ENCODE peak calls at places on chromosomes 3 and 15, in seven cellular contexts. U, Q, H, O, R, S and L are unnamed samples.

GRCh38 chr3:20104167-20104661 is 64.0 kb downstream of the KAT2B start:
- DNase-seq in U (no peak), Q (no peak), H (no peak), O (no peak), R (no peak), S (no peak), L (no peak)

GRCh38 chr15:37682304-37682703 is 252.1 kb upstream of the TMCO5A start:
- DNase-seq in U (no peak), Q (peak), H (no peak), O (no peak), R (no peak), S (peak), L (no peak)

GRCh38 chr3:15011174-15011573 is 53.9 kb downstream of the MRPS25 start:
- DNase-seq in U (no peak), Q (no peak), H (no peak), O (no peak), R (no peak), S (no peak), L (no peak)

GRCh38 chr3:101725192-101725889 is 927 bp downstream of the CEP97 start:
- DNase-seq in U (peak), Q (peak), H (no peak), O (no peak), R (no peak), S (no peak), L (no peak)

GRCh38 chr15:70160267-70160666 is 62.5 kb upstream of the TLE3 start:
- DNase-seq in U (peak), Q (peak), H (no peak), O (no peak), R (peak), S (no peak), L (no peak)

GRCh38 chr3:8759038-8759755 is 10.2 kb downstream of the OXTR start:
- DNase-seq in U (no peak), Q (no peak), H (no peak), O (no peak), R (no peak), S (no peak), L (no peak)

GRCh38 chr15:70245932-70246622 is 148.4 kb upstream of the TLE3 start:
- DNase-seq in U (peak), Q (no peak), H (no peak), O (no peak), R (no peak), S (no peak), L (no peak)

GRCh38 chr3:98012974-98013373 is 22.1 kb downstream of the GABRR3 start:
- DNase-seq in U (no peak), Q (peak), H (no peak), O (no peak), R (no peak), S (peak), L (no peak)

GRCh38 chr3:152102410-152102809 is 166.3 kb upstream of the MBNL1 start:
- DNase-seq in U (no peak), Q (no peak), H (no peak), O (no peak), R (no peak), S (no peak), L (no peak)

GRCh38 chr3:36792342-36792741 is 28.0 kb upstream of the DCLK3 start:
- DNase-seq in U (no peak), Q (no peak), H (peak), O (no peak), R (peak), S (peak), L (no peak)

GRCh38 chr15:84570164-84570692 is 30.6 kb upstream of the ZSCAN2 start:
- DNase-seq in U (peak), Q (peak), H (peak), O (no peak), R (no peak), S (peak), L (no peak)

GRCh38 chr3:53581671-53582070 is 87.3 kb downstream of the CACNA1D start:
- DNase-seq in U (no peak), Q (no peak), H (no peak), O (no peak), R (no peak), S (no peak), L (no peak)

GRCh38 chr3:108780235-108780634 is 23.0 kb upstream of the RETNLB start:
- DNase-seq in U (no peak), Q (no peak), H (no peak), O (no peak), R (no peak), S (no peak), L (no peak)

GRCh38 chr3:192409203-192409837 is 318.0 kb downstream of the FGF12 start:
- DNase-seq in U (no peak), Q (no peak), H (peak), O (no peak), R (no peak), S (peak), L (no peak)

GRCh38 chr3:108818404-108818803 is 4.2 kb upstream of the TRAT1 start:
- DNase-seq in U (peak), Q (no peak), H (no peak), O (no peak), R (no peak), S (peak), L (peak)

GRCh38 chr3:17157713-17158112 is 273.0 kb downstream of the PLCL2 start:
- DNase-seq in U (no peak), Q (peak), H (no peak), O (no peak), R (peak), S (peak), L (no peak)

GRCh38 chr15:83657549-83657948 is 3.6 kb downstream of the ADAMTSL3 start:
- DNase-seq in U (no peak), Q (no peak), H (no peak), O (no peak), R (no peak), S (peak), L (no peak)

GRCh38 chr3:50519471-50520089 is 16.1 kb upstream of the CACNA2D2 start:
- DNase-seq in U (peak), Q (peak), H (peak), O (no peak), R (peak), S (peak), L (no peak)

GRCh38 chr3:183487046-183487445 is 58.6 kb upstream of the MCF2L2 start:
- DNase-seq in U (no peak), Q (no peak), H (no peak), O (no peak), R (no peak), S (no peak), L (no peak)

GRCh38 chr3:73504255-73504654 is 120.5 kb downstream of the PDZRN3 start:
- DNase-seq in U (no peak), Q (no peak), H (no peak), O (no peak), R (no peak), S (no peak), L (no peak)

GRCh38 chr15:88193415-88193814 is 63.1 kb downstream of the NTRK3 start:
- DNase-seq in U (no peak), Q (no peak), H (no peak), O (no peak), R (no peak), S (no peak), L (no peak)
- TF ChIP-seq CTCF in U (no peak), Q (no peak), H (peak), O (no peak), R (no peak), S (no peak), L (no peak)

GRCh38 chr15:94230886-94231727 is at the start of gene MCTP2:
- DNase-seq in U (peak), Q (no peak), H (peak), O (peak), R (no peak), S (peak), L (peak)
- TF ChIP-seq CTCF in U (no peak), Q (no peak), H (peak), O (peak), R (peak), S (no peak), L (peak)

DNA sequence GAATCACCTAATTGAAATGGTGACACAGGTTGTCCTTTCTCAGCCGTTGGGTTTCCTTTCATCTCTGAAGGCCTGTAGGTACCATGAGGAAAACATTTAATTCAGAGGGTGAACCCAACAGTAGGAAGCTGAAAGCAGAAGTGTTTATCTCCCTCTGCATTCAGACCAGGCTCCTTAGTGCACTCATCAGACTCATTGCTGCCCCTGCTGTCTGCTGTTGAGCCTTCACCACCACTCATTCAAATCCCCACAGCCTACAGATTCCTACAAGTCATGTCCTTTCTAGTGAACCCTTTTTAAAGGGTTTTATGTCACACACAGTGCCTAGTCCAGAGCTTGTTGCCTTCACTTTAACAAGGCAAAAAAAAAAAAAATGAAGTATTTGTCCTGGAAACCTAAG is 13.4 kb downstream of the WDR48 start:
- DNase-seq in U (no peak), Q (peak), H (no peak), O (peak), R (peak), S (peak), L (no peak)
- TF ChIP-seq CTCF in U (no peak), Q (peak), H (peak), O (peak), R (peak), S (no peak), L (peak)

GRCh38 chr15:41827880-41828746 is at the start of gene JMJD7:
- DNase-seq in U (peak), Q (peak), H (peak), O (peak), R (peak), S (peak), L (no peak)

GRCh38 chr15:41824062-41824745 is 3.7 kb upstream of the JMJD7 start:
- DNase-seq in U (no peak), Q (no peak), H (no peak), O (no peak), R (no peak), S (no peak), L (no peak)

GRCh38 chr15:41827290-41827879 is 507 bp upstream of the JMJD7 start:
- DNase-seq in U (peak), Q (no peak), H (no peak), O (no peak), R (no peak), S (no peak), L (no peak)

GRCh38 chr15:41825145-41825544 is 2.7 kb upstream of the JMJD7 start:
- DNase-seq in U (no peak), Q (no peak), H (no peak), O (no peak), R (no peak), S (no peak), L (no peak)

DNA sequence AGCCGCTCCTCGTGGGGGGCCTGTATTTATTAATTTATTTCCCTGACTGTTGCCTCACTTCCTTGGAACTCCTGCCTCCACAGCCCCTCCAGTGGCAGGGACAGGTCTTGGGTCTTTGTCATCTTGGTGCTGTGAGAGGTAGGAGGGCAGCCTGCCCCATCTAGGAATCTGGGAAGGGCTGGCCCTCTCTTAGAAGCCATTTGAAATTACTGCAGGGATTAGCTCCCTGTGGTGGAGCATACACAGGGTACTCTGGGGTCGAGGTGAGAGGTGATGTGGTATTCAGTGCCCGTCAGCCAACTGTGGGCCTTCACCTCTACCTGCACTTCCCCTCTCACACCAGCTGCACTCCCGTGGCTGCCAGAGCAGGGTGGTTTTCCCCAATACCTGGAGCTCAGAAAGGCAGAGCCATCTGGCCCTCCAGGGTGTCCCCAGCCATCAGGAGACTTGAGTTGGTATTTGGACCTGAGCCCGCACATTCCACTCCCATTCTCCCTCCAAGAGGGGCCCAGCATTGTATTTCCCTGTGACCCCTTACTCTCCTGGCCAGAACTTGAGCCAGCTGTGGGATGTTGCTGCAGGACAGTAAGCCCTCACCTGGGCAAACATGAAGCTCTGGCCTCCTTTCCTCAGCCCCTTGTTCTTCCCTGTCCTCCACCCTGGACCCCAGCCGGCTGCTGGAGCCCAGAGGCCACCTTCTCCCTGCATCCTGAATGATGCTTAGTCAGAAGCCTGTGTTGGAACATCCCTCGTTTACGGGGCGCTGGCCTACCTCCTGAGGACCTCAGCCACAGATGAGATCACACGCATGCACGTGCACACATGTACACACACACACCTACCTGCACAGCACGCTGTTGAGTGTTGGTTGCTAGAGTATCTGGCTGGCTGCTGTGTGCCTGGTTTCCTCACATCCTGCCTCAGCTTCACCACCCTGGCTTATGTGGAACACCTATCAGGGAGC is 2.0 kb upstream of the JMJD7 start:
- DNase-seq in U (no peak), Q (no peak), H (no peak), O (no peak), R (no peak), S (no peak), L (no peak)
- TF ChIP-seq CTCF in U (no peak), Q (no peak), H (no peak), O (no peak), R (no peak), S (no peak), L (no peak)

GRCh38 chr15:27235689-27236088 is 264.7 kb downstream of the GABRG3 start:
- DNase-seq in U (no peak), Q (peak), H (no peak), O (no peak), R (no peak), S (no peak), L (no peak)

GRCh38 chr15:27235161-27235560 is 264.2 kb downstream of the GABRG3 start:
- DNase-seq in U (no peak), Q (no peak), H (no peak), O (no peak), R (no peak), S (no peak), L (no peak)

GRCh38 chr15:27234593-27234992 is 263.6 kb downstream of the GABRG3 start:
- DNase-seq in U (no peak), Q (no peak), H (no peak), O (no peak), R (no peak), S (no peak), L (no peak)

GRCh38 chr15:27237319-27237939 is 266.4 kb downstream of the GABRG3 start:
- DNase-seq in U (no peak), Q (no peak), H (no peak), O (no peak), R (no peak), S (no peak), L (no peak)

DNA sequence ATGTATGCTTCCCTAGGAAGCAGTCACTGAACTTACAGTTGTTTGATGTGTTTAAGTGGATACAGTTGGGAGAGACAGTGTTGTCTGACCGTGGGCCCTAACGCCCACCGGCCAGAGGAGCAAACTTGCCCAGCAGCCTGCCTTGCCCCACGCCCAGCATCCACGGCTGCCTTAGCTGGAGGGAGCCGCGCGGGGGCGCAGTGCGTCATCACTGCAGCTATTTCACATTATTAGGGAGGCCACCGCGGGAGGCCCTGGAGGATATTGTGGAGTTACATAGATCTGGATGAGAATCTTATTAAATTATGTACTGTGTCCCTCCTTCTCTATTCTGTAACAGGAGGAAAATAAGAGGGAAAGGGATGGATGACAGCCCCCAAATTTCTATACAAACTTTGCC is 267.2 kb downstream of the GABRG3 start:
- DNase-seq in U (no peak), Q (no peak), H (no peak), O (no peak), R (no peak), S (no peak), L (no peak)
- TF ChIP-seq CTCF in U (no peak), Q (no peak), H (peak), O (no peak), R (peak), S (no peak), L (no peak)

DNA sequence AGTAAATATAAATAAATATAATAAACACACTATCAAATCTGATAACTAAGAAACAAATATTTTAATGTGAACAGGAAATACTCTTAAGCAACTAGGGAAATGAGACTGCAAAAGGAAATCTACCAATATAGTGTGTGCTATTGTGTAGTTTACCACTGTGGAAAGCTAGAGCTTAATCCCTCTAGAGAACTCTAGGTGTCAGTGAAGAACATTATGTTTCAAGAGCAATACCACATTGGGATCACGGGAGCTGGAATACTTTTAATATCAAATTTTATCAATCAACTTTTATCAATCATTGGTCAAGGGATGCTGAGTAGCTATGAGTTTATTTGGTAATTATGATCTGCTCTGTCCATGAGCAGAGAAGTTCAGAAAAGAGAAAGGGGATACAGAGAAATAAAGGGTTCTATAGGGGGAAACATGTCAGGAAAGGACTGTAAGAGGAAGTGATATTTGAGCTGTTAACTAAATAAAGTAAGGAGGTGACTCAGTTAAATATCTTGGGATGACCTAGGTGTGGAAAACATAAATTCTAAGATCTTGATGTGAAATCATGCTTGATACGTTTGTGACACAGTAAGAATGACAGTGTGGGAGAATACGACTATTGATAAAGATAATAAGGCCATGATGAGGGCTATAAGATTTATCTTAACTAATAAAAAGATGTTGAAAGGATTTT is 762.2 kb upstream of the ALCAM start:
- DNase-seq in U (no peak), Q (no peak), H (no peak), O (no peak), R (no peak), S (no peak), L (no peak)
- TF ChIP-seq CTCF in U (peak), Q (peak), H (peak), O (peak), R (peak), S (no peak), L (peak)

GRCh38 chr15:65336767-65337435 is 32.4 kb downstream of the RNU5B-1 start:
- DNase-seq in U (no peak), Q (no peak), H (no peak), O (no peak), R (no peak), S (no peak), L (no peak)
- TF ChIP-seq CTCF in U (no peak), Q (no peak), H (no peak), O (no peak), R (no peak), S (no peak), L (no peak)

GRCh38 chr3:142417302-142417701 is 30.5 kb downstream of the XRN1 start:
- DNase-seq in U (no peak), Q (no peak), H (no peak), O (no peak), R (no peak), S (no peak), L (no peak)

GRCh38 chr3:142424754-142425153 is 23.1 kb downstream of the XRN1 start:
- DNase-seq in U (no peak), Q (no peak), H (no peak), O (no peak), R (no peak), S (no peak), L (no peak)

GRCh38 chr3:142418926-142419592 is 28.8 kb downstream of the XRN1 start:
- DNase-seq in U (no peak), Q (no peak), H (no peak), O (no peak), R (no peak), S (no peak), L (no peak)
- TF ChIP-seq CTCF in U (no peak), Q (no peak), H (no peak), O (no peak), R (no peak), S (no peak), L (no peak)